ENCODE peak calls at places on chromosome 7, in five cellular contexts. Y is cardiac fibroblast, D is GM13977, E is brain microvascular endothelial cell, O is GM20000. K is an unnamed sample.
A peak's percentile ranks its signal among the peaks of the same experiment; 100 is the strongest.

GRCh38 chr7:8973601-8974000 is 540.2 kb downstream of the NXPH1 start:
- DNase-seq in D (no peak), O (no peak), E (no peak), Y (no peak), K (no peak)

GRCh38 chr7:81924494-81924893 is 154.6 kb upstream of the HGF start:
- DNase-seq in E (no peak), D (peak; percentile 28), Y (no peak), O (peak; percentile 6), K (no peak)

GRCh38 chr7:106841896-106842390 is 23.1 kb upstream of the PIK3CG start:
- DNase-seq in E (no peak), O (no peak), D (no peak), Y (no peak), K (no peak)

GRCh38 chr7:23349484-23350157 is 50.5 kb downstream of the MALSU1 start:
- DNase-seq in D (no peak), O (no peak), E (peak; percentile 64), Y (peak; percentile 64), K (no peak)

GRCh38 chr7:73519867-73520672 is 2.0 kb downstream of the BAZ1B start:
- DNase-seq in Y (peak; percentile 11), E (no peak), O (no peak), D (no peak), K (no peak)

GRCh38 chr7:91270372-91270771 is 6.1 kb downstream of the FZD1 start:
- DNase-seq in Y (no peak), E (no peak), O (no peak), D (no peak), K (no peak)

GRCh38 chr7:141737836-141738591 is at the start of gene SSBP1:
- DNase-seq in Y (peak; percentile 98), O (peak; percentile 81), E (peak; percentile 94), D (peak; percentile 83), K (peak; percentile 98)

GRCh38 chr7:55587687-55588378 is 15.5 kb upstream of the VOPP1 start:
- DNase-seq in D (no peak), O (no peak), Y (no peak), E (no peak), K (no peak)

GRCh38 chr7:78018541-78019456 is 220.2 kb downstream of the PHTF2 start:
- DNase-seq in Y (peak; percentile 65), O (no peak), E (peak; percentile 14), D (no peak), K (no peak)

GRCh38 chr7:4683884-4684565 is 1.9 kb downstream of the FOXK1 start:
- DNase-seq in Y (peak; percentile 71), E (peak; percentile 53), O (peak; percentile 50), D (peak; percentile 48), K (peak; percentile 55)

GRCh38 chr7:137354361-137354760 is 10.8 kb upstream of the PTN start:
- DNase-seq in Y (peak; percentile 45), O (no peak), D (no peak), E (peak; percentile 33), K (no peak)

GRCh38 chr7:6197801-6198551 is 74.4 kb downstream of the CYTH3 start:
- DNase-seq in E (no peak), O (no peak), D (no peak), Y (no peak), K (no peak)

GRCh38 chr7:5667391-5667790 is 114.1 kb downstream of the RNF216 start:
- DNase-seq in E (no peak), O (no peak), Y (no peak), D (no peak), K (no peak)

GRCh38 chr7:47400741-47401206 is 181.1 kb downstream of the TNS3 start:
- DNase-seq in D (no peak), O (no peak), Y (no peak), E (no peak), K (no peak)

GRCh38 chr7:94374231-94374630 is 20.5 kb upstream of the COL1A2 start:
- DNase-seq in O (no peak), D (no peak), Y (peak; percentile 96), E (peak; percentile 91), K (no peak)

GRCh38 chr7:148256433-148256832 is 334.1 kb upstream of the C7orf33 start:
- DNase-seq in O (no peak), E (no peak), D (no peak), Y (no peak), K (no peak)

GRCh38 chr7:148253629-148254028 is 336.9 kb upstream of the C7orf33 start:
- DNase-seq in D (peak; percentile 25), E (no peak), Y (no peak), O (peak; percentile 27), K (no peak)

GRCh38 chr7:148260605-148261004 is 330.0 kb upstream of the C7orf33 start:
- DNase-seq in O (no peak), E (no peak), D (no peak), Y (peak; percentile 31), K (no peak)

GRCh38 chr7:148255333-148255732 is 335.2 kb upstream of the C7orf33 start:
- DNase-seq in O (no peak), D (no peak), E (no peak), Y (no peak), K (no peak)
- TF ChIP-seq CTCF in O (no peak), D (no peak), E (no peak), Y (no peak), K (no peak)

DNA sequence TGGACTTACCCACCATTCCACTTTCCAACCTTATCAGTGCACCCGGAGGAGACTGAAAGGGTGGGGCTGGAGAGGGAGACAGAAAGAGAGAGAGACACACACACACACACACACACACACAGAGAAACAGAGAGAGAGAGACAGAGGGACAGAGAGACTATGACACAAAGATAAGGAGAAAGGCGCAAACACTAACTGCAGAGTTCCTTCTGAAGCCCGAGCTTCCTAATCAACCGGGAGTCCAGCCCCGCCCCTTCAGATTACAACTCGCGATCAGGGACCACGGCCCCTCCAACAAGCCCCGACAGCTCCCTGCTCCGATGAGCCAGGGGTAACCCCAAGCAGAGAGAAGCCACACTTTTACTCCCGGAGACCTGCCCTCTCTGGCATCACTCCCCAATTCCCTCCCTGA is 499 bp downstream of the GAL3ST4 start:
- DNase-seq in E (no peak), O (peak; percentile 39), D (peak; percentile 27), Y (no peak), K (no peak)
- TF ChIP-seq CTCF in E (no peak), O (no peak), D (no peak), Y (no peak), K (no peak)

DNA sequence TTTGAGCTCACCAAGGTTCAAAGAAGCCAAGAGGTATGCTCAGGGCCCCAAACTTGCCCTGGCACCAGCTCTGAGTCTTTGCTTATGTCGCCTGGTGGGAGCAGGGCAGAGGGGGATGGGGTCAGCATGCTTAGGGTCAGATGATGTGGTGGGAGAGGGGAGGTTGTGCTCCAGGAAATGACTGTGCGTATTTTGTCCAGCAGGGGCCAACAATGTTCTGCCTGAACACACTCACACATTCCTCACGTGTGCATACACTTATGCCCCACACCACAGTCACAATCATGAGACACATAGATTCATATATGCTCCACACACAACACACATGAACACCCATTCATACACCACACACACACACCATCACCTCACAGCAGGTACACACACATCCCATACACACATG is 4.4 kb upstream of the RAMP3 start:
- DNase-seq in O (no peak), E (no peak), Y (no peak), D (no peak), K (no peak)
- TF ChIP-seq CTCF in O (no peak), E (peak; percentile 23), Y (no peak), D (no peak), K (no peak)

GRCh38 chr7:150875791-150876190 is 23.5 kb downstream of the AOC1 start:
- DNase-seq in E (no peak), O (peak; percentile 29), Y (no peak), D (no peak), K (no peak)
- TF ChIP-seq CTCF in E (peak; percentile 13), O (no peak), Y (no peak), D (no peak), K (peak; percentile 35)

GRCh38 chr7:158035343-158035742 is 552.3 kb downstream of the PTPRN2 start:
- DNase-seq in O (no peak), D (no peak), E (no peak), Y (no peak), K (no peak)
- TF ChIP-seq CTCF in O (no peak), D (no peak), E (no peak), Y (no peak), K (no peak)

GRCh38 chr7:2719007-2719406 is 31.0 kb downstream of the AMZ1 start:
- DNase-seq in O (peak; percentile 76), D (peak; percentile 79), E (no peak), Y (no peak), K (no peak)
- TF ChIP-seq CTCF in O (peak; percentile 42), D (peak; percentile 62), E (peak; percentile 69), Y (peak; percentile 30), K (peak; percentile 92)

GRCh38 chr7:12119638-12120303 is 91.3 kb upstream of the TMEM106B start:
- DNase-seq in E (no peak), Y (no peak), D (no peak), O (no peak), K (no peak)
- TF ChIP-seq CTCF in E (no peak), Y (no peak), D (no peak), O (no peak), K (no peak)

DNA sequence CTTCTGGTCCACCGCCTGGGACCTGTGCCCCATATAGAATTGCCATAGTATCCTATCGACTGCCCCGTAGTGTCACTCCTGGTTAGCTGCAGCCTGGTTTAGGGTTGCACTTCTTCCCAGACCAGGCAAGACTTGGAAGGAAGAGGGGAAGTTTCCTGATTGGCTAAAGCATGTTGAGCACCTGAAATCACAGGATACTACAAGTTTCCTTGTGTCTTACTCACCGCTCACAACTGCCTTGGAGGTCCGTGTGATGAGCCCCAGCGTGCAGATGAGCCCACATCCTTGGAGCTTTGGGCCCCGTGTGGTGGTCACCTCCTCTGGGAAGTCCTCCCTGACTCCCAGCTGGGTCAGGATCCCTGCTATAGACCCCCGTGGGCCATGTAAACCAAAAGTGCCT is 73.9 kb upstream of the GTF2I start:
- DNase-seq in E (no peak), O (no peak), Y (no peak), D (no peak), K (no peak)
- TF ChIP-seq CTCF in E (no peak), O (no peak), Y (no peak), D (no peak), K (no peak)